ENCODE peak calls at places on chromosomes 4 and X, in six cellular contexts. P is fibroblast of mammary gland, I is lung, Z is suprapubic skin, O is hepatocyte, E is heart left ventricle. F is an unnamed sample.

GRCh38 chr4:39528056-39528465 is 822 bp upstream of the UGDH start:
- DNase-seq in Z (no peak), P (peak; percentile 96), I (no peak), O (no peak), E (peak; percentile 91), F (no peak)

GRCh38 chr4:7539186-7539585 is 104.5 kb upstream of the PSAPL1 start:
- DNase-seq in O (no peak), P (no peak), Z (no peak), I (no peak), E (no peak), F (no peak)

GRCh38 chr4:166308589-166308988 is 435.6 kb downstream of the TLL1 start:
- DNase-seq in I (no peak), P (no peak), O (no peak), E (no peak), Z (no peak), F (no peak)

GRCh38 chr4:7073526-7074390 is 5.9 kb upstream of the GRPEL1 start:
- DNase-seq in I (no peak), E (no peak), P (peak; percentile 56), Z (no peak), O (peak; percentile 56), F (no peak)

GRCh38 chr4:102392033-102392744 is 46.9 kb upstream of the SLC39A8 start:
- DNase-seq in I (no peak), E (no peak), O (no peak), P (no peak), Z (no peak), F (no peak)

GRCh38 chr4:104494161-104494560 is 533 bp downstream of the CXXC4 start:
- DNase-seq in E (no peak), Z (no peak), O (no peak), I (no peak), P (no peak), F (no peak)

GRCh38 chrX:68719904-68720614 is 72.6 kb downstream of the STARD8 start:
- DNase-seq in I (no peak), Z (no peak), E (no peak), O (no peak), P (peak; percentile 5), F (no peak)

GRCh38 chrX:19707472-19707871 is 179.9 kb downstream of the SH3KBP1 start:
- DNase-seq in E (no peak), I (no peak), O (no peak), Z (no peak), P (no peak), F (no peak)

GRCh38 chrX:19889582-19890342 is 2.4 kb upstream of the SH3KBP1 start:
- DNase-seq in P (peak; percentile 66), O (peak; percentile 69), I (no peak), E (no peak), Z (no peak), F (no peak)

GRCh38 chr4:176794651-176795050 is 1.9 kb upstream of the VEGFC start:
- DNase-seq in P (no peak), E (no peak), O (no peak), Z (no peak), I (no peak), F (no peak)

GRCh38 chr4:47287735-47288134 is 175.8 kb downstream of the COMMD8 start:
- DNase-seq in I (no peak), P (peak; percentile 38), Z (no peak), O (peak; percentile 36), E (no peak), F (no peak)

GRCh38 chr4:26330186-26330787 is 9.5 kb downstream of the RBPJ start:
- DNase-seq in O (peak; percentile 78), Z (no peak), I (no peak), P (peak; percentile 71), E (no peak), F (no peak)

GRCh38 chrX:122626871-122627270 is 557.2 kb upstream of the GRIA3 start:
- DNase-seq in I (no peak), Z (no peak), P (peak; percentile 58), E (no peak), O (no peak), F (no peak)

GRCh38 chr4:168955674-168956073 is 54.4 kb downstream of the CBR4 start:
- DNase-seq in O (no peak), Z (no peak), P (peak; percentile 53), I (no peak), E (no peak), F (no peak)

GRCh38 chr4:4461850-4462249 is 74.9 kb downstream of the NSG1 start:
- DNase-seq in I (no peak), Z (no peak), P (no peak), E (no peak), O (peak; percentile 72), F (no peak)

GRCh38 chrX:46015653-46016052 is 529.6 kb downstream of the ZNF674 start:
- DNase-seq in O (no peak), P (no peak), I (no peak), E (no peak), Z (no peak), F (no peak)

GRCh38 chrX:49120104-49120503 is 3.4 kb downstream of the GPKOW start:
- DNase-seq in I (no peak), E (no peak), Z (no peak), O (no peak), P (no peak), F (no peak)

GRCh38 chr4:87118826-87119225 is 101.6 kb downstream of the KLHL8 start:
- DNase-seq in E (no peak), O (no peak), I (no peak), Z (no peak), P (peak; percentile 73), F (no peak)

GRCh38 chr4:82044141-82044993 is 329.4 kb downstream of the HNRNPD start:
- DNase-seq in P (peak; percentile 24), Z (peak; percentile 79), I (peak; percentile 67), O (peak; percentile 85), E (peak; percentile 35), F (peak; percentile 82)

GRCh38 chr4:124803641-124804040 is 91.1 kb upstream of the ANKRD50 start:
- DNase-seq in P (peak; percentile 59), E (no peak), Z (no peak), O (no peak), I (no peak), F (no peak)

GRCh38 chr4:185196437-185196836 is 7.4 kb downstream of the CFAP97 start:
- DNase-seq in E (no peak), I (no peak), Z (no peak), P (no peak), O (no peak), F (no peak)

GRCh38 chrX:70480660-70481018 is 36.0 kb downstream of the DLG3 start:
- DNase-seq in I (no peak), P (peak; percentile 41), Z (no peak), O (no peak), E (peak; percentile 62), F (no peak)

GRCh38 chr4:148447672-148448071 is 5.5 kb upstream of the NR3C2 start:
- DNase-seq in P (no peak), E (no peak), I (no peak), O (no peak), Z (no peak), F (no peak)

GRCh38 chr4:183183906-183184535 is 85.0 kb downstream of the WWC2 start:
- DNase-seq in E (no peak), O (no peak), Z (no peak), P (no peak), I (no peak), F (no peak)

GRCh38 chr4:111136438-111136837 is 513.6 kb upstream of the PITX2 start:
- DNase-seq in P (peak; percentile 61), Z (no peak), I (no peak), O (no peak), E (no peak), F (no peak)

GRCh38 chr4:137124278-137124932 is 407.9 kb downstream of the PCDH18 start:
- DNase-seq in I (no peak), P (peak; percentile 85), Z (no peak), O (peak; percentile 61), E (no peak), F (no peak)

GRCh38 chr4:144948009-144948408 is 150.0 kb downstream of the ANAPC10 start:
- DNase-seq in E (no peak), Z (no peak), P (no peak), I (no peak), O (peak; percentile 52), F (no peak)

GRCh38 chr4:24794916-24795665 is at the start of gene SOD3:
- DNase-seq in Z (peak; percentile 89), P (peak; percentile 90), O (peak; percentile 69), I (peak; percentile 89), E (peak; percentile 90), F (no peak)

GRCh38 chr4:24791043-24791442 is 4.3 kb upstream of the SOD3 start:
- DNase-seq in O (no peak), I (no peak), E (no peak), P (no peak), Z (no peak), F (no peak)

GRCh38 chr4:24794111-24794860 is 1.1 kb upstream of the SOD3 start:
- DNase-seq in P (peak; percentile 74), I (no peak), O (no peak), Z (peak; percentile 75), E (peak; percentile 64), F (no peak)

GRCh38 chr4:24792552-24792951 is 2.8 kb upstream of the SOD3 start:
- DNase-seq in P (no peak), I (no peak), Z (no peak), E (no peak), O (no peak), F (no peak)

GRCh38 chr4:24793219-24794005 is 2.0 kb upstream of the SOD3 start:
- DNase-seq in Z (peak; percentile 11), O (no peak), E (no peak), P (peak; percentile 27), I (no peak), F (no peak)
- TF ChIP-seq CTCF in Z (peak; percentile 17), O (peak; percentile 15), E (no peak), P (peak; percentile 38), I (no peak), F (peak; percentile 63)

GRCh38 chr4:172997217-172997609 is 171.4 kb upstream of the GALNT7 start:
- DNase-seq in P (no peak), I (no peak), O (no peak), E (no peak), Z (no peak), F (no peak)
- TF ChIP-seq CTCF in P (no peak), I (no peak), O (no peak), E (no peak), Z (no peak), F (no peak)

GRCh38 chrX:54439967-54440871 is at the start of gene TSR2:
- DNase-seq in E (peak; percentile 85), O (peak; percentile 87), Z (peak; percentile 86), P (peak; percentile 87), I (peak; percentile 78), F (peak; percentile 96)
- TF ChIP-seq CTCF in E (no peak), O (peak; percentile 54), Z (no peak), P (peak; percentile 31), I (peak; percentile 6), F (peak; percentile 75)

GRCh38 chr4:153777421-153777820 is 11.5 kb downstream of the SFRP2 start:
- DNase-seq in Z (no peak), P (no peak), E (no peak), I (no peak), O (no peak), F (no peak)

GRCh38 chr4:153778383-153778782 is 10.5 kb downstream of the SFRP2 start:
- DNase-seq in I (no peak), Z (no peak), P (no peak), O (no peak), E (no peak), F (no peak)

GRCh38 chr4:153771058-153771457 is 11.2 kb upstream of the RNF175 start:
- DNase-seq in O (no peak), Z (no peak), P (peak; percentile 57), I (no peak), E (no peak), F (no peak)

GRCh38 chr4:153776601-153777000 is 12.3 kb downstream of the SFRP2 start:
- DNase-seq in Z (no peak), O (no peak), P (no peak), E (no peak), I (no peak), F (no peak)

GRCh38 chr4:153773236-153773690 is 13.4 kb upstream of the RNF175 start:
- DNase-seq in O (no peak), Z (no peak), P (peak; percentile 64), E (no peak), I (no peak), F (no peak)
- TF ChIP-seq CTCF in O (peak; percentile 25), Z (no peak), P (peak; percentile 56), E (no peak), I (no peak), F (peak; percentile 73)